ENCODE peak calls at places on chromosome 4, in six cellular contexts. B, Z, N, L, T and W are unnamed samples.

GRCh38 chr4:79865253-79865652 is 207.8 kb downstream of the ANTXR2 start:
- DNase-seq in B (peak; percentile 24), Z (no peak), N (no peak), L (no peak), T (no peak), W (no peak)

GRCh38 chr4:32268949-32269348 is 1548.8 kb downstream of the PCDH7 start:
- DNase-seq in B (peak; percentile 11), Z (no peak), N (no peak), L (no peak), T (no peak), W (peak; percentile 8)

GRCh38 chr4:158810487-158811215 is 41.8 kb downstream of the FNIP2 start:
- DNase-seq in B (peak; percentile 36), Z (no peak), N (no peak), L (no peak), T (peak; percentile 87), W (peak; percentile 94)

GRCh38 chr4:7171191-7171900 is 21.0 kb upstream of the SORCS2 start:
- DNase-seq in B (no peak), Z (peak; percentile 13), N (no peak), L (no peak), T (no peak), W (no peak)

GRCh38 chr4:56606385-56606784 is 74.7 kb downstream of the HOPX start:
- DNase-seq in B (no peak), Z (no peak), N (no peak), L (no peak), T (no peak), W (no peak)

GRCh38 chr4:99383833-99384392 is 31.4 kb upstream of the ADH1C start:
- DNase-seq in B (peak; percentile 5), Z (no peak), N (no peak), L (no peak), T (no peak), W (no peak)

GRCh38 chr4:4582653-4583052 is 40.8 kb upstream of the STX18 start:
- DNase-seq in B (no peak), Z (no peak), N (no peak), L (no peak), T (no peak), W (no peak)

GRCh38 chr4:20592666-20593065 is 107.6 kb upstream of the PACRGL start:
- DNase-seq in B (no peak), Z (no peak), N (no peak), L (no peak), T (no peak), W (no peak)

GRCh38 chr4:185280608-185281007 is 71.2 kb downstream of the SNX25 start:
- DNase-seq in B (peak; percentile 17), Z (no peak), N (no peak), L (no peak), T (no peak), W (no peak)

GRCh38 chr4:92254767-92255442 is 48.9 kb upstream of the GRID2 start:
- DNase-seq in B (no peak), Z (no peak), N (no peak), L (no peak), T (no peak), W (no peak)
- H3K9me3 ChIP-seq in B (no peaks in the 10 kb centered on the region), Z (peaks cover 6% of the 10 kb centered on the region), N (no peaks in the 10 kb centered on the region), L (peaks cover 5% of the 10 kb centered on the region), T (no peaks in the 10 kb centered on the region), W (no peaks in the 10 kb centered on the region)

DNA sequence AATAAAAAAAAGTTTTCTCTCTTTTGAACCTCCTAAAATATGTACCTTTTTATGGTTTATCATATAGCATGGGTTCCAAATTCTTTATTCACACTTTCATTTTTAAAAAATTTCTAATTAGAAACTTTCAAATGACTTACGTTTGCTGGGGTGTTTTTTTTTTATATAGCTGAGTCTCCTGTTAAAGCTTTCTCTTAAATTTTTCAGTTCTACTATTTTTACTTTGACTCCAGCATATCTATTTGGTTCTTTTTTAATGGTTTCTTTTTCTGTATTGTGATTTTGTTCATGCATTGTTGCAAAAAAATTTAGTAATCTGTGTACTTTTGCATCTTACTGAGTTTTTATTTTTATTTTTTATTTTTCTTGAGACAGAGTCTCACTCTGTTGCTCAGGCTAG is 22.3 kb downstream of the ZNF718 start:
- DNase-seq in B (no peak), Z (no peak), N (no peak), L (no peak), T (no peak), W (no peak)
- H3K9me3 ChIP-seq in B (peaks cover 87% of the 10 kb centered on the region), Z (peaks cover 66% of the 10 kb centered on the region), N (peaks cover 34% of the 10 kb centered on the region), L (peaks cover 98% of the 10 kb centered on the region), T (peaks cover 14% of the 10 kb centered on the region), W (peaks cover 4% of the 10 kb centered on the region)

DNA sequence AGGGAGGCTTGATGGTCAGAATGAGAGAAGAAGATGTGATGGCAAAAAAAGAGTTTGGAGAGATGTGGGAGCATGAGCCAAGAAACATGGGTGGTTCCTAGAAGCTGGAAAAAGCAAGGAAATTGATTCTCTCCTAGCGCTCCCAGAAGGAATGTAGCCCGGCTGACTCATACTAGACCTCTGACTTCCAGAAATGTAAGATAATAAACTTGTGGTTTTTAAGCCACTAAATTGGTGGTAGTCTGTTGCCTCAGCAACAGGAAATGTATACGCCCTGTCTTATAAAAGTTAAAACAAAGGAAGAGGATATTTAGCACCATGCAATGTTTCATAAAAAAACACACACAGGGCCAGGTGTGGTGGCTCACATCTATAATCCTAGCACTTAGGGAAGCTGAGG is 182.7 kb upstream of the PCDH7 start:
- DNase-seq in B (peak; percentile 56), Z (no peak), N (no peak), L (no peak), T (no peak), W (no peak)
- H3K9me3 ChIP-seq in B (no peaks in the 10 kb centered on the region), Z (no peaks in the 10 kb centered on the region), N (no peaks in the 10 kb centered on the region), L (no peaks in the 10 kb centered on the region), T (no peaks in the 10 kb centered on the region), W (no peaks in the 10 kb centered on the region)

DNA sequence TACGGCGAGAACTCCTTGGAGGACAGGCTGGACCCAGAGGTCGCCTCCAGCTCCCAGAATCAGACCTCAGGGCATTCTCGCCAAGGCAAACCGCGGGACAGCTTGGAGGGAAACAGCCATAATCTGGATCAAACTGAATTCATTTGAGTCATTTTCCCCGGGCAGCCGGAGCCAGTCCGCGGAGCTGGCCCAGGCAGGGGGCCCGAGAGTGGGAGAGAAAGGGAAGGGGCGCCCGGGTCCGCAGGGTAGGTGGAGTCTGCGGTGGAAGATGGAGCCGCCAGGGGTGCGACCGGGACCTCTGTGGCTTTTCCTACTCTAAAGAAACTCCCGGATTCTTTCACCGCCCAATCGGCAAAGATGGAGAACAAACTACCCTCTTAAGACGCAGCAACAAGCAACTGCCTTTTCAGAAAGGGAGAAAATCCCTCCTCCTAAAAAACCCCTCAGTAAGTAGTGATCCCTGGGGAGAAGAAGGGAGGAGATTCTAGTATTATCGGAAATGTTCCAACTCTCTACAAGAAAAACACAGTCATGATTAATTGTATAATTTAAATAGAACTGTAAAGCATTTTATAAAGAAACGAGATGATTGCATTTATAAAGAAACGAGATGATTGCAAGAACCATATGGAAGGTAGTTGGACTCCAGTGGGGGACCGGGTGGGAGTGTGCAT is 5.1 kb downstream of the NKX3-2 start:
- DNase-seq in B (peak; percentile 29), Z (no peak), N (no peak), L (no peak), T (no peak), W (no peak)
- H3K9me3 ChIP-seq in B (no peaks in the 10 kb centered on the region), Z (no peaks in the 10 kb centered on the region), N (peaks cover 10% of the 10 kb centered on the region), L (peaks cover 53% of the 10 kb centered on the region), T (no peaks in the 10 kb centered on the region), W (no peaks in the 10 kb centered on the region)

GRCh38 chr4:14566518-14566917 is 435.8 kb upstream of the CPEB2 start:
- DNase-seq in B (no peak), Z (no peak), N (no peak), L (no peak), T (no peak), W (no peak)
- H3K9me3 ChIP-seq in B (peaks cover 6% of the 10 kb centered on the region), Z (no peaks in the 10 kb centered on the region), N (no peaks in the 10 kb centered on the region), L (no peaks in the 10 kb centered on the region), T (no peaks in the 10 kb centered on the region), W (no peaks in the 10 kb centered on the region)

DNA sequence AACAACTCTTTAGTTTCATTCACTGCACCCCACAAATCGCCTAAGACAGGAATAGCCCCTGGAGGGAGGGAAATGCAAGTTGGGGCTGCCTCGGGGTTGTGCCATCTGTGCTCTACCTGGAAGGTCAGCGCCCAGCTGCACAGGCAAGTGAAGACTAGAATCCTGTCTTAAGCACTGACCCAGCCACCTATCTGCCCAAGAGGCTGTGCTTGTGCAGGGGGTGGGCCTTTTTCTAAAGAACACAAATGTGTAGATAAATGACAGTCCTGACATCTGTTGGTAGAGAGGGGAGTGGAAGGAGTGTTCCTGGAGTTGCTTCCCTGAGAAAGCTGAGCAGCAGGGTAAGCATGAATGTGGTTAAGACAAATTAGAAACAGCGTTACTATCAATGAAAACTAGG is 15.7 kb downstream of the ZNF518B start:
- DNase-seq in B (no peak), Z (no peak), N (no peak), L (no peak), T (no peak), W (no peak)
- H3K9me3 ChIP-seq in B (no peaks in the 10 kb centered on the region), Z (peaks cover 6% of the 10 kb centered on the region), N (peaks cover 8% of the 10 kb centered on the region), L (peaks cover 28% of the 10 kb centered on the region), T (no peaks in the 10 kb centered on the region), W (no peaks in the 10 kb centered on the region)

DNA sequence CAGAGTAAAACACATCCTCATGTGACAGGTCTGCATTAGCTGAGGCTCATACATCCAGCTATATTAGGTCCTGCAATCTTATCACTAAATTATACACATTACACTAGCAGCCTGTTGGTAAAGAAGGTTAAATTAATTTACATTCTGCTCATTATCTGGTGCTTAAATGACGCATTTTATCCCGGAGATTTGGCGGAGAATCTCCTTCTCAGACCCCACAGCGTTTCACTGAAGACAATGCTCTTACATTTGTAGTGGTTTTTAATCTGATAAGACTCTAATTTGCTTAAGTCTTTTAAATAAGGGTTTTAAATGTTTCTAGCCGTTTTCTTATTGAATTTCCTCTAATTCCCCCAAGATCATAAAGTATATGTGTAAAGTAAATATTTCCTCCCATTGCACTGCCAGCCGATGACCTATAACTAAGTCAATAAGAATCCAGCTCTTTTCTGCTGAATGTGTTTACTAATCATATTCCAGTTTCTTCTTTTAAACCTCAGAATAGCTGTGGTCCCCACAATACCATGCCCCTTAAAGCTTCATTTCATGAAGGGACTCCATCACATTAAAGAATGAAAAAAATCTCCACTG is 2.1 kb upstream of the PITX2 start:
- DNase-seq in B (peak; percentile 29), Z (no peak), N (no peak), L (no peak), T (no peak), W (no peak)
- H3K9me3 ChIP-seq in B (no peaks in the 10 kb centered on the region), Z (no peaks in the 10 kb centered on the region), N (no peaks in the 10 kb centered on the region), L (no peaks in the 10 kb centered on the region), T (no peaks in the 10 kb centered on the region), W (no peaks in the 10 kb centered on the region)

GRCh38 chr4:211033-211511 is 86.8 kb downstream of the ZNF718 start:
- DNase-seq in B (no peak), Z (no peak), N (no peak), L (no peak), T (no peak), W (no peak)
- H3K9me3 ChIP-seq in B (peaks cover 6% of the 10 kb centered on the region), Z (peaks cover 5% of the 10 kb centered on the region), N (peaks cover 6% of the 10 kb centered on the region), L (peaks cover 75% of the 10 kb centered on the region), T (no peaks in the 10 kb centered on the region), W (no peaks in the 10 kb centered on the region)

GRCh38 chr4:71864380-71864779 is 80.5 kb upstream of the GC start:
- DNase-seq in B (no peak), Z (no peak), N (no peak), L (no peak), T (no peak), W (no peak)

GRCh38 chr4:71866212-71866885 is 82.5 kb upstream of the GC start:
- DNase-seq in B (no peak), Z (no peak), N (no peak), L (no peak), T (no peak), W (no peak)

GRCh38 chr4:71863457-71863856 is 79.6 kb upstream of the GC start:
- DNase-seq in B (no peak), Z (no peak), N (no peak), L (no peak), T (no peak), W (no peak)

GRCh38 chr4:71870456-71870855 is 86.6 kb upstream of the GC start:
- DNase-seq in B (no peak), Z (no peak), N (no peak), L (no peak), T (no peak), W (no peak)

GRCh38 chr4:71867598-71867997 is 83.7 kb upstream of the GC start:
- DNase-seq in B (peak; percentile 36), Z (no peak), N (no peak), L (no peak), T (no peak), W (no peak)
- H3K9me3 ChIP-seq in B (no peaks in the 10 kb centered on the region), Z (peaks cover 5% of the 10 kb centered on the region), N (no peaks in the 10 kb centered on the region), L (no peaks in the 10 kb centered on the region), T (no peaks in the 10 kb centered on the region), W (no peaks in the 10 kb centered on the region)